ENCODE peak calls at places on chromosomes 16 and 17, in eight cellular contexts. One of them, this sample, is unnamed.

GRCh38 chr17:48513653-48514482 is 16.9 kb downstream of the HOXB1 start:
- DNase-seq in esophagus squamous epithelium: no peak
- DNase-seq in heart left ventricle: no peak
- DNase-seq in breast epithelium: no peak
- DNase-seq in testis: no peak
- DNase-seq in lower leg skin: no peak
- DNase-seq in stomach: no peak
- DNase-seq in uterus: no peak
- DNase-seq in this sample: no peak

GRCh38 chr17:77385750-77386501 is 245.2 kb downstream of the SEC14L1 start:
- DNase-seq in esophagus squamous epithelium: no peak
- DNase-seq in heart left ventricle: peak
- DNase-seq in breast epithelium: no peak
- DNase-seq in testis: no peak
- DNase-seq in lower leg skin: no peak
- DNase-seq in stomach: no peak
- DNase-seq in uterus: no peak
- DNase-seq in this sample: no peak

GRCh38 chr16:74053310-74053709 is 243.3 kb upstream of the PSMD7 start:
- DNase-seq in esophagus squamous epithelium: no peak
- DNase-seq in heart left ventricle: no peak
- DNase-seq in breast epithelium: no peak
- DNase-seq in testis: no peak
- DNase-seq in lower leg skin: no peak
- DNase-seq in stomach: no peak
- DNase-seq in uterus: no peak
- DNase-seq in this sample: no peak

GRCh38 chr17:13931111-13931526 is 138.2 kb upstream of the COX10 start:
- DNase-seq in esophagus squamous epithelium: peak
- DNase-seq in heart left ventricle: peak
- DNase-seq in breast epithelium: no peak
- DNase-seq in testis: no peak
- DNase-seq in lower leg skin: peak
- DNase-seq in stomach: no peak
- DNase-seq in uterus: peak
- DNase-seq in this sample: peak

GRCh38 chr17:7951143-7951792 is 19.3 kb downstream of the CNTROB start:
- DNase-seq in esophagus squamous epithelium: no peak
- DNase-seq in heart left ventricle: no peak
- DNase-seq in breast epithelium: no peak
- DNase-seq in testis: no peak
- DNase-seq in lower leg skin: no peak
- DNase-seq in stomach: no peak
- DNase-seq in uterus: no peak
- DNase-seq in this sample: no peak

GRCh38 chr17:50687200-50688066 is 20.3 kb downstream of the ANKRD40 start:
- DNase-seq in esophagus squamous epithelium: no peak
- DNase-seq in heart left ventricle: no peak
- DNase-seq in breast epithelium: no peak
- DNase-seq in testis: peak
- DNase-seq in lower leg skin: no peak
- DNase-seq in stomach: no peak
- DNase-seq in uterus: peak
- DNase-seq in this sample: no peak

GRCh38 chr16:74556375-74556922 is 50.5 kb downstream of the GLG1 start:
- DNase-seq in esophagus squamous epithelium: no peak
- DNase-seq in heart left ventricle: no peak
- DNase-seq in breast epithelium: no peak
- DNase-seq in testis: no peak
- DNase-seq in lower leg skin: no peak
- DNase-seq in stomach: no peak
- DNase-seq in uterus: no peak
- DNase-seq in this sample: no peak

GRCh38 chr17:9151091-9151490 is 129.8 kb downstream of the NTN1 start:
- DNase-seq in esophagus squamous epithelium: no peak
- DNase-seq in heart left ventricle: no peak
- DNase-seq in breast epithelium: no peak
- DNase-seq in testis: no peak
- DNase-seq in lower leg skin: no peak
- DNase-seq in stomach: no peak
- DNase-seq in uterus: no peak
- DNase-seq in this sample: no peak

GRCh38 chr17:50599606-50600005 is 35.1 kb upstream of the ABCC3 start:
- DNase-seq in esophagus squamous epithelium: no peak
- DNase-seq in heart left ventricle: no peak
- DNase-seq in breast epithelium: no peak
- DNase-seq in testis: no peak
- DNase-seq in lower leg skin: no peak
- DNase-seq in stomach: no peak
- DNase-seq in uterus: no peak
- DNase-seq in this sample: no peak

GRCh38 chr16:12126091-12126806 is 149.7 kb downstream of the SNX29 start:
- DNase-seq in esophagus squamous epithelium: no peak
- DNase-seq in heart left ventricle: no peak
- DNase-seq in breast epithelium: no peak
- DNase-seq in testis: no peak
- DNase-seq in lower leg skin: no peak
- DNase-seq in stomach: no peak
- DNase-seq in uterus: no peak
- DNase-seq in this sample: no peak

GRCh38 chr16:29674188-29674587 is 4.8 kb upstream of the QPRT start:
- DNase-seq in esophagus squamous epithelium: no peak
- DNase-seq in heart left ventricle: peak
- DNase-seq in breast epithelium: no peak
- DNase-seq in testis: peak
- DNase-seq in lower leg skin: no peak
- DNase-seq in stomach: no peak
- DNase-seq in uterus: peak
- DNase-seq in this sample: peak

GRCh38 chr17:40354191-40355122 is 10.1 kb downstream of the GJD3 start:
- DNase-seq in esophagus squamous epithelium: no peak
- DNase-seq in heart left ventricle: no peak
- DNase-seq in breast epithelium: no peak
- DNase-seq in testis: no peak
- DNase-seq in lower leg skin: no peak
- DNase-seq in stomach: no peak
- DNase-seq in uterus: no peak
- DNase-seq in this sample: no peak

GRCh38 chr16:24309222-24309905 is 53.2 kb downstream of the CACNG3 start:
- DNase-seq in esophagus squamous epithelium: no peak
- DNase-seq in heart left ventricle: no peak
- DNase-seq in breast epithelium: no peak
- DNase-seq in testis: peak
- DNase-seq in lower leg skin: no peak
- DNase-seq in stomach: peak
- DNase-seq in uterus: no peak
- DNase-seq in this sample: peak

GRCh38 chr17:879546-879945 is 97.4 kb downstream of the MRM3 start:
- DNase-seq in esophagus squamous epithelium: no peak
- DNase-seq in heart left ventricle: peak
- DNase-seq in breast epithelium: peak
- DNase-seq in testis: peak
- DNase-seq in lower leg skin: peak
- DNase-seq in stomach: peak
- DNase-seq in uterus: peak
- DNase-seq in this sample: peak

GRCh38 chr17:40963838-40964237 is 2.9 kb downstream of the KRT39 start:
- DNase-seq in esophagus squamous epithelium: no peak
- DNase-seq in heart left ventricle: no peak
- DNase-seq in breast epithelium: no peak
- DNase-seq in testis: no peak
- DNase-seq in lower leg skin: no peak
- DNase-seq in stomach: no peak
- DNase-seq in uterus: no peak
- DNase-seq in this sample: peak

GRCh38 chr16:61007694-61008093 is 1028.5 kb downstream of the CDH8 start:
- DNase-seq in esophagus squamous epithelium: no peak
- DNase-seq in heart left ventricle: no peak
- DNase-seq in breast epithelium: no peak
- DNase-seq in testis: no peak
- DNase-seq in lower leg skin: no peak
- DNase-seq in stomach: no peak
- DNase-seq in uterus: no peak
- DNase-seq in this sample: no peak

GRCh38 chr17:1783834-1784611 is 22.2 kb downstream of the SERPINF1 start:
- DNase-seq in esophagus squamous epithelium: no peak
- DNase-seq in heart left ventricle: peak
- DNase-seq in breast epithelium: peak
- DNase-seq in testis: peak
- DNase-seq in lower leg skin: peak
- DNase-seq in stomach: peak
- DNase-seq in uterus: peak
- DNase-seq in this sample: peak

GRCh38 chr16:54370653-54371052 is 84.1 kb upstream of the IRX3 start:
- DNase-seq in esophagus squamous epithelium: no peak
- DNase-seq in heart left ventricle: peak
- DNase-seq in breast epithelium: no peak
- DNase-seq in testis: peak
- DNase-seq in lower leg skin: no peak
- DNase-seq in stomach: no peak
- DNase-seq in uterus: no peak
- DNase-seq in this sample: no peak

GRCh38 chr16:65178151-65178550 is 56.3 kb upstream of the CDH11 start:
- DNase-seq in esophagus squamous epithelium: no peak
- DNase-seq in heart left ventricle: no peak
- DNase-seq in breast epithelium: no peak
- DNase-seq in testis: no peak
- DNase-seq in lower leg skin: no peak
- DNase-seq in stomach: no peak
- DNase-seq in uterus: no peak
- DNase-seq in this sample: no peak

GRCh38 chr17:5049314-5049819 is 14.1 kb upstream of the SLC52A1 start:
- DNase-seq in esophagus squamous epithelium: no peak
- DNase-seq in heart left ventricle: no peak
- DNase-seq in breast epithelium: no peak
- DNase-seq in testis: no peak
- DNase-seq in lower leg skin: no peak
- DNase-seq in stomach: peak
- DNase-seq in uterus: no peak
- DNase-seq in this sample: no peak

GRCh38 chr17:3545151-3545550 is 12.5 kb downstream of the TRPV3 start:
- DNase-seq in esophagus squamous epithelium: no peak
- DNase-seq in heart left ventricle: no peak
- DNase-seq in breast epithelium: no peak
- DNase-seq in testis: no peak
- DNase-seq in lower leg skin: no peak
- DNase-seq in stomach: no peak
- DNase-seq in uterus: no peak
- DNase-seq in this sample: no peak

GRCh38 chr17:38455288-38455915 is 27.1 kb downstream of the ARHGAP23 start:
- DNase-seq in esophagus squamous epithelium: no peak
- DNase-seq in heart left ventricle: no peak
- DNase-seq in breast epithelium: no peak
- DNase-seq in testis: no peak
- DNase-seq in lower leg skin: no peak
- DNase-seq in stomach: no peak
- DNase-seq in uterus: no peak
- DNase-seq in this sample: no peak

GRCh38 chr16:67804853-67805542 is 1.4 kb downstream of the RANBP10 start:
- DNase-seq in esophagus squamous epithelium: no peak
- DNase-seq in heart left ventricle: no peak
- DNase-seq in breast epithelium: no peak
- DNase-seq in testis: no peak
- DNase-seq in lower leg skin: no peak
- DNase-seq in stomach: no peak
- DNase-seq in uterus: no peak
- DNase-seq in this sample: no peak

GRCh38 chr16:77905356-77905920 is 116.9 kb upstream of the CLEC3A start:
- DNase-seq in esophagus squamous epithelium: no peak
- DNase-seq in heart left ventricle: no peak
- DNase-seq in breast epithelium: no peak
- DNase-seq in testis: no peak
- DNase-seq in lower leg skin: no peak
- DNase-seq in stomach: no peak
- DNase-seq in uterus: no peak
- DNase-seq in this sample: no peak
- TF ChIP-seq POLR2A in esophagus squamous epithelium: no peak
- TF ChIP-seq POLR2A in heart left ventricle: no peak
- TF ChIP-seq POLR2A in breast epithelium: no peak
- TF ChIP-seq POLR2A in testis: no peak
- TF ChIP-seq POLR2A in lower leg skin: no peak
- TF ChIP-seq POLR2A in stomach: no peak
- TF ChIP-seq POLR2A in uterus: no peak
- TF ChIP-seq POLR2A in this sample: no peak

GRCh38 chr17:17710728-17711541 is 29.7 kb downstream of the RAI1 start:
- DNase-seq in esophagus squamous epithelium: no peak
- DNase-seq in heart left ventricle: no peak
- DNase-seq in breast epithelium: peak
- DNase-seq in testis: no peak
- DNase-seq in lower leg skin: no peak
- DNase-seq in stomach: peak
- DNase-seq in uterus: peak
- DNase-seq in this sample: no peak
- TF ChIP-seq POLR2A in esophagus squamous epithelium: no peak
- TF ChIP-seq POLR2A in heart left ventricle: no peak
- TF ChIP-seq POLR2A in breast epithelium: no peak
- TF ChIP-seq POLR2A in testis: no peak
- TF ChIP-seq POLR2A in lower leg skin: no peak
- TF ChIP-seq POLR2A in stomach: no peak
- TF ChIP-seq POLR2A in uterus: no peak
- TF ChIP-seq POLR2A in this sample: no peak

GRCh38 chr17:76246080-76247066 is 6.1 kb upstream of the RNF157 start:
- DNase-seq in esophagus squamous epithelium: no peak
- DNase-seq in heart left ventricle: no peak
- DNase-seq in breast epithelium: no peak
- DNase-seq in testis: no peak
- DNase-seq in lower leg skin: no peak
- DNase-seq in stomach: no peak
- DNase-seq in uterus: no peak
- DNase-seq in this sample: peak
- TF ChIP-seq POLR2A in esophagus squamous epithelium: no peak
- TF ChIP-seq POLR2A in heart left ventricle: no peak
- TF ChIP-seq POLR2A in breast epithelium: no peak
- TF ChIP-seq POLR2A in testis: no peak
- TF ChIP-seq POLR2A in lower leg skin: no peak
- TF ChIP-seq POLR2A in stomach: no peak
- TF ChIP-seq POLR2A in uterus: no peak
- TF ChIP-seq POLR2A in this sample: no peak

DNA sequence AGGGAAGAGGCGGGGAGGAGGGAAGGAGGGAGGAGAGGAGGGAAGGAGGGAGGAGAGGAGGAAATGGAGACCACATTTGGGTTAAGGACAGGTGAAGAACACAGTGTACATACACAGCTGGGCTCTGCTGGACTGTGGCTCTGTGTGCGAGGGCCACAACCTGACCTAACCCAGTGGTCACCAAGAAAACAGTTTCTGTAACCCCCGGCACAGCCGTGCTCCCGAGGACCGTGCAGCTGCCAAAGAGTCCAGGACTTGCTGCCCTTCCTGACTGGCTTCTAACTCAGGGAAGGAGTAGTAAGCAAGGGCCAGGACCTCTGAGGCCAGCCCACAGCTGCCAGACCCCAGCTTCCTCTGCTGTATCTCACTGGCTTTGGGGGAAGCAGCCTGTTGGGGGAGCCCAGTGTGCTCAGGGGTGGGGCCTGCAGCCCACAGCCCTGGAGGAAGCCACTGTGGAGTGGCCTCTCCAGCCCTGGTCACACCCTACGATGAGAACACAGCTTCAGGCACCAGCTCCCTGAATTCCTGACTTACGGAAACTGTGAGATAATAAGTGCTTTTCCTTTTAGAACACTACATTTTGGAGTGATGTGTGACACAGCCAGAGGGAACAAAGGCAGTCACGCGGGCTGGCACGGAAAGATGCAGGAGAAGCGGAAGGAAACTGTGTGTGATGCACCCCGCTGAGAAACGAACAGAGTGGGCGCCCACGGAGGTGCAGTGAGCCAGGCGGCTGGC is 32.3 kb downstream of the SLC7A5 start:
- DNase-seq in esophagus squamous epithelium: no peak
- DNase-seq in heart left ventricle: no peak
- DNase-seq in breast epithelium: no peak
- DNase-seq in testis: no peak
- DNase-seq in lower leg skin: no peak
- DNase-seq in stomach: no peak
- DNase-seq in uterus: no peak
- DNase-seq in this sample: peak
- TF ChIP-seq POLR2A in esophagus squamous epithelium: no peak
- TF ChIP-seq POLR2A in heart left ventricle: no peak
- TF ChIP-seq POLR2A in breast epithelium: no peak
- TF ChIP-seq POLR2A in testis: no peak
- TF ChIP-seq POLR2A in lower leg skin: no peak
- TF ChIP-seq POLR2A in stomach: no peak
- TF ChIP-seq POLR2A in uterus: no peak
- TF ChIP-seq POLR2A in this sample: no peak

This sample was measured in NB4.